ENCODE peak calls at places on chromosomes 7 and 10, in eight cellular contexts. One of them, this sample, is unnamed.

GRCh38 chr10:132520147-132520811 is 17.3 kb upstream of the INPP5A start:
- DNase-seq in RKO: no peak
- DNase-seq in nephron progenitor cell: no peak
- DNase-seq in glutamatergic neuron: no peak
- DNase-seq in AG04450: no peak
- DNase-seq in B cell: no peak
- DNase-seq in A172: no peak
- DNase-seq in A549: no peak
- DNase-seq in this sample: peak; percentile 28

GRCh38 chr10:52951819-52952218 is 179.2 kb upstream of the MBL2 start:
- DNase-seq in RKO: no peak
- DNase-seq in nephron progenitor cell: peak; percentile 75
- DNase-seq in glutamatergic neuron: peak; percentile 69
- DNase-seq in A172: peak; percentile 37
- DNase-seq in B cell: peak; percentile 27
- DNase-seq in AG04450: peak; percentile 2
- DNase-seq in A549: no peak
- DNase-seq in this sample: no peak

GRCh38 chr10:95217476-95217875 is 23.4 kb downstream of the ACSM6 start:
- DNase-seq in nephron progenitor cell: no peak
- DNase-seq in B cell: no peak
- DNase-seq in RKO: no peak
- DNase-seq in glutamatergic neuron: no peak
- DNase-seq in A172: peak; percentile 42
- DNase-seq in A549: no peak
- DNase-seq in AG04450: no peak
- DNase-seq in this sample: no peak

GRCh38 chr7:123538897-123539296 is 4.5 kb upstream of the IQUB start:
- DNase-seq in A549: no peak
- DNase-seq in nephron progenitor cell: no peak
- DNase-seq in RKO: peak; percentile 53
- DNase-seq in glutamatergic neuron: no peak
- DNase-seq in AG04450: no peak
- DNase-seq in B cell: no peak
- DNase-seq in A172: peak; percentile 37
- DNase-seq in this sample: no peak

GRCh38 chr7:20219446-20220292 is 2.5 kb upstream of the MACC1 start:
- DNase-seq in nephron progenitor cell: peak; percentile 7
- DNase-seq in AG04450: peak; percentile 69
- DNase-seq in A172: peak; percentile 97
- DNase-seq in B cell: peak; percentile 88
- DNase-seq in A549: no peak
- DNase-seq in glutamatergic neuron: no peak
- DNase-seq in RKO: peak; percentile 12
- DNase-seq in this sample: peak; percentile 97

GRCh38 chr10:50514995-50515394 is 108.8 kb downstream of the SGMS1 start:
- DNase-seq in RKO: no peak
- DNase-seq in B cell: no peak
- DNase-seq in A549: no peak
- DNase-seq in nephron progenitor cell: no peak
- DNase-seq in glutamatergic neuron: no peak
- DNase-seq in A172: no peak
- DNase-seq in AG04450: no peak
- DNase-seq in this sample: no peak

GRCh38 chr10:2908851-2909630 is 158.3 kb upstream of the PFKP start:
- DNase-seq in A172: no peak
- DNase-seq in RKO: no peak
- DNase-seq in AG04450: no peak
- DNase-seq in glutamatergic neuron: no peak
- DNase-seq in A549: no peak
- DNase-seq in nephron progenitor cell: no peak
- DNase-seq in B cell: no peak
- DNase-seq in this sample: no peak

GRCh38 chr10:48400129-48400849 is 93.8 kb downstream of the MAPK8 start:
- DNase-seq in A549: no peak
- DNase-seq in RKO: no peak
- DNase-seq in A172: peak; percentile 24
- DNase-seq in nephron progenitor cell: no peak
- DNase-seq in B cell: no peak
- DNase-seq in AG04450: no peak
- DNase-seq in glutamatergic neuron: no peak
- DNase-seq in this sample: no peak

This sample was measured in non-pigmented ciliary epithelial cell.